ENCODE peak calls at places on chromosomes 2 and 18, in nine cellular contexts. U is CD4-positive, alpha-beta T cell; I is OCI-LY7; T is stromal cell of bone marrow; A is kidney tubule cell; S is anterior cingulate cortex; V is stimulated activated CD8-positive, alpha-beta memory T cell treated with anti-CD3 and anti-CD28 coated beads, Interleukin-4, amount 100 ng/mL, for 1 hour; R is NCI-H82; Z is head of caudate nucleus. P is an unnamed sample.

GRCh38 chr18:9068346-9068745 is 34.2 kb upstream of the NDUFV2 start:
- DNase-seq in A (peak; percentile 76), T (no peak), U (no peak), R (no peak), Z (no peak), I (no peak), V (no peak), S (no peak), P (no peak)

GRCh38 chr2:43159797-43160196 is 66.6 kb downstream of the ZFP36L2 start:
- DNase-seq in V (no peak), Z (no peak), S (no peak), I (no peak), U (no peak), A (peak; percentile 58), R (no peak), T (no peak), P (no peak)

GRCh38 chr2:240775911-240776310 is 44.1 kb downstream of the KIF1A start:
- DNase-seq in V (no peak), U (no peak), I (no peak), T (no peak), A (peak; percentile 6), R (no peak), S (no peak), Z (peak; percentile 45), P (no peak)

GRCh38 chr18:23887493-23887892 is 127.1 kb upstream of the TTC39C start:
- DNase-seq in S (no peak), T (no peak), I (no peak), A (no peak), Z (no peak), V (no peak), U (no peak), R (peak; percentile 64), P (no peak)

GRCh38 chr2:44713170-44713569 is 228.3 kb upstream of the SIX3 start:
- DNase-seq in T (no peak), I (peak; percentile 11), V (no peak), A (no peak), S (no peak), U (no peak), Z (peak; percentile 49), R (no peak), P (no peak)

GRCh38 chr2:159399716-159400525 is 113.4 kb upstream of the WDSUB1 start:
- DNase-seq in A (no peak), Z (no peak), T (peak; percentile 6), S (no peak), I (no peak), V (no peak), U (no peak), R (no peak), P (no peak)

GRCh38 chr18:48290162-48290926 is 118.8 kb downstream of the ZBTB7C start:
- DNase-seq in V (no peak), T (no peak), R (no peak), I (no peak), Z (peak; percentile 29), S (no peak), A (no peak), U (no peak), P (no peak)

GRCh38 chr2:182615036-182615435 is 101.0 kb upstream of the DNAJC10 start:
- DNase-seq in T (no peak), V (no peak), A (no peak), U (no peak), S (no peak), R (no peak), Z (no peak), I (no peak), P (no peak)

GRCh38 chr18:24189007-24189528 is 50.2 kb downstream of the CABYR start:
- DNase-seq in T (no peak), A (no peak), S (no peak), V (no peak), U (no peak), Z (no peak), I (no peak), R (no peak), P (no peak)

GRCh38 chr2:46645681-46646162 is 166.4 kb downstream of the TMEM247 start:
- DNase-seq in T (peak; percentile 79), S (no peak), Z (peak; percentile 33), A (peak; percentile 23), V (no peak), R (peak; percentile 50), U (no peak), I (no peak), P (no peak)

GRCh38 chr18:6414723-6415362 is at the start of gene L3MBTL4:
- DNase-seq in V (no peak), A (peak; percentile 77), R (peak; percentile 16), T (no peak), I (no peak), U (no peak), S (no peak), Z (peak; percentile 62), P (no peak)

GRCh38 chr2:148603562-148603920 is 41.0 kb upstream of the EPC2 start:
- DNase-seq in I (no peak), A (no peak), S (no peak), R (no peak), U (no peak), Z (no peak), T (no peak), V (no peak), P (no peak)

GRCh38 chr2:140639628-140640027 is 1491.2 kb downstream of the LRP1B start:
- DNase-seq in V (no peak), S (no peak), Z (no peak), R (no peak), U (no peak), T (no peak), A (no peak), I (no peak), P (no peak)

GRCh38 chr2:148653437-148653836 is 8.9 kb downstream of the EPC2 start:
- DNase-seq in R (no peak), I (peak; percentile 18), T (no peak), V (no peak), U (no peak), A (no peak), Z (no peak), S (no peak), P (no peak)

GRCh38 chr2:69605332-69605731 is 38.2 kb downstream of the AAK1 start:
- DNase-seq in I (no peak), U (no peak), T (no peak), A (no peak), Z (no peak), V (no peak), S (no peak), R (no peak), P (no peak)

GRCh38 chr2:120951701-120952100 is 216.0 kb downstream of the GLI2 start:
- DNase-seq in I (no peak), T (no peak), A (no peak), S (no peak), R (no peak), Z (no peak), U (no peak), V (no peak), P (no peak)

GRCh38 chr2:37333256-37333655 is 8.6 kb upstream of the PRKD3 start:
- DNase-seq in U (no peak), R (no peak), T (no peak), S (no peak), I (no peak), Z (no peak), A (no peak), V (no peak), P (no peak)

GRCh38 chr2:207126724-207127314 is 38.9 kb downstream of the KLF7 start:
- DNase-seq in S (no peak), I (no peak), R (no peak), T (no peak), Z (no peak), A (no peak), V (no peak), U (no peak), P (no peak)

GRCh38 chr2:23664069-23664788 is 262.7 kb downstream of the ATAD2B start:
- DNase-seq in A (no peak), Z (no peak), S (no peak), R (no peak), T (no peak), U (no peak), I (no peak), V (no peak), P (no peak)

GRCh38 chr18:14104906-14105748 is 27.1 kb downstream of the ZNF519 start:
- DNase-seq in I (no peak), R (no peak), A (peak; percentile 63), T (no peak), S (no peak), U (no peak), V (no peak), Z (no peak), P (no peak)

GRCh38 chr2:164841719-164842623 is at the start of gene COBLL1:
- DNase-seq in I (peak; percentile 29), T (peak; percentile 43), Z (peak; percentile 54), U (no peak), V (no peak), A (peak; percentile 91), R (peak; percentile 91), S (peak; percentile 24), P (no peak)

GRCh38 chr2:68837164-68837860 is 33.9 kb downstream of the BMP10 start:
- DNase-seq in Z (peak; percentile 26), U (peak; percentile 59), V (peak; percentile 49), I (peak; percentile 85), A (peak; percentile 35), T (no peak), R (peak; percentile 8), S (no peak), P (no peak)

GRCh38 chr2:134148843-134149472 is 104.9 kb upstream of the MGAT5 start:
- DNase-seq in R (peak; percentile 30), T (no peak), A (no peak), V (no peak), S (no peak), U (no peak), Z (no peak), I (no peak), P (no peak)

GRCh38 chr2:46460991-46461715 is 18.2 kb upstream of the TMEM247 start:
- DNase-seq in A (peak; percentile 69), I (peak; percentile 71), R (peak; percentile 70), V (peak; percentile 57), S (peak; percentile 24), U (peak; percentile 63), T (peak; percentile 34), Z (peak; percentile 89), P (peak; percentile 4)

GRCh38 chr2:42547014-42547413 is 21.4 kb upstream of the MTA3 start:
- DNase-seq in Z (peak; percentile 13), I (peak; percentile 92), U (no peak), S (no peak), A (no peak), R (no peak), T (no peak), V (no peak), P (no peak)

GRCh38 chr2:187545238-187545751 is 8.9 kb downstream of the TFPI start:
- DNase-seq in V (no peak), U (no peak), R (no peak), S (no peak), I (no peak), T (no peak), A (peak; percentile 62), Z (no peak), P (no peak)

GRCh38 chr2:143778981-143779380 is 649.8 kb downstream of the ARHGAP15 start:
- DNase-seq in R (peak; percentile 62), V (no peak), I (no peak), A (peak; percentile 81), S (no peak), T (peak; percentile 10), U (no peak), Z (no peak), P (no peak)

GRCh38 chr2:240024766-240025165 is 376 bp downstream of the NDUFA10 start:
- DNase-seq in T (no peak), S (no peak), V (no peak), U (no peak), R (peak; percentile 31), I (peak; percentile 34), A (peak; percentile 11), Z (no peak), P (no peak)

GRCh38 chr18:3332376-3332775 is 70.4 kb downstream of the MYL12B start:
- DNase-seq in R (no peak), V (no peak), I (no peak), Z (no peak), T (no peak), U (no peak), S (no peak), A (no peak), P (no peak)

GRCh38 chr2:123073371-123073770 is 951.7 kb upstream of the CNTNAP5 start:
- DNase-seq in U (no peak), R (no peak), Z (no peak), I (no peak), A (no peak), V (no peak), T (no peak), S (no peak), P (no peak)

GRCh38 chr18:70423988-70424387 is 135.1 kb downstream of the SOCS6 start:
- DNase-seq in I (no peak), Z (no peak), S (no peak), A (peak; percentile 50), U (no peak), R (peak; percentile 50), T (no peak), V (no peak), P (no peak)